ENCODE peak calls at places on chromosome 13, in five cellular contexts. H is SK-N-SH, T is H1, V is K562, B is HepG2. W is an unnamed sample.

GRCh38 chr13:61255035-61255796 is 160.4 kb downstream of the PCDH20 start:
- DNase-seq in V (no peak), B (peak), H (no peak), T (no peak), W (no peak)

GRCh38 chr13:49098771-49099512 is 121.2 kb upstream of the MLNR start:
- DNase-seq in B (no peak), T (no peak), H (peak), V (peak), W (no peak)

GRCh38 chr13:38309397-38309796 is 40.3 kb upstream of the UFM1 start:
- DNase-seq in H (no peak), V (no peak), T (no peak), B (no peak), W (no peak)

GRCh38 chr13:25267715-25268114 is 19.6 kb downstream of the MTMR6 start:
- DNase-seq in T (no peak), H (peak), B (no peak), V (no peak), W (no peak)

GRCh38 chr13:113904411-113904810 is 40.5 kb upstream of the GAS6 start:
- DNase-seq in H (no peak), V (peak), T (no peak), B (peak), W (no peak)

GRCh38 chr13:26968431-26969335 is 202.9 kb downstream of the USP12 start:
- DNase-seq in B (peak), T (no peak), H (no peak), V (no peak), W (no peak)

GRCh38 chr13:19644947-19645439 is 11.5 kb downstream of the MPHOSPH8 start:
- DNase-seq in B (no peak), H (no peak), T (no peak), V (no peak), W (no peak)

GRCh38 chr13:48038763-48039162 is 1.2 kb downstream of the NUDT15 start:
- DNase-seq in B (no peak), H (peak), T (no peak), V (no peak), W (no peak)

GRCh38 chr13:111610879-111611278 is 290.4 kb downstream of the TEX29 start:
- DNase-seq in T (no peak), B (no peak), H (no peak), V (no peak), W (no peak)

DNA sequence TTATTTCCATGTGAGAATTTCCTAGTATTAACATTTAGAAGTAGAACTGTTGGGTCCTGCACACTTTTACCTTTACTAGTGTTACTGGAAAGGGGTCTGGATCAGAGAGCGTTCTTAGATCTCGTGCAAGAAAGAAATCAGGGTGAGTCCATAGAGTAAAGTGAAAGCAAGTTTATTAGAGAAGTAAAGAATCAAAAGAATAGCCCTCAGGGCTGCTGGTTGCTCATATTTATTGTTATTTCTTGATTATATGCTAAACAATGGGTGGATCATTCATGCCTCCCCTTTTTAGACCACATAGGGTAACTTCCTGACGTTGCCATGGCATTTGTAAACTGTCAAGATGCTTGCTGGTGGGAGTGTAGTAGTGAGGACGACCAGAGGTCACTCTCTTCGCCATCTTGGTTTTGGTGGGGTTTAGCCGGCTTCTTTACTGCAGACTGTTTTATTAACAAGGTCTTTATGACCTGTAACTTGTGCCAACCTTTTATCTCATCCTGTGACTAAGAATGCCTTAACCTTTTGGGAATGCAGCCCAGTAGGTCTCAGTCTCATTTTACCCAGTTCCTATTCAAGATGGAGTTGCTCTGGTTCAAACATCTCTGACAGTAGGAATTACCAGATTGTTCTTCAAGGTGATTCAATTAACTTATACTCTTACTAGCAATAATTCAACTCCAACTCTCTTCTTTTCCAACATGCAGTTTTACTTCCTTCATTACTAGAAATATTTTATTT is 27.4 kb downstream of the NDFIP2 start:
- DNase-seq in T (no peak), V (no peak), B (no peak), H (no peak), W (no peak)
- TF ChIP-seq SIN3A in T (no peak), V (no peak), B (no peak), H (no peak), W (no peak)

GRCh38 chr13:99085846-99086148 is 107.9 kb upstream of the DOCK9 start:
- DNase-seq in B (no peak), T (no peak), V (no peak), H (no peak), W (no peak)

GRCh38 chr13:99086869-99087129 is 108.9 kb upstream of the DOCK9 start:
- DNase-seq in H (no peak), T (no peak), B (no peak), V (no peak), W (no peak)

GRCh38 chr13:99085139-99085845 is 107.4 kb upstream of the DOCK9 start:
- DNase-seq in V (peak), H (no peak), T (no peak), B (no peak), W (no peak)

GRCh38 chr13:99087130-99087953 is 109.5 kb upstream of the DOCK9 start:
- DNase-seq in T (peak), V (peak), H (peak), B (peak), W (peak)

GRCh38 chr13:99086149-99086868 is 108.4 kb upstream of the DOCK9 start:
- DNase-seq in H (peak), B (no peak), T (no peak), V (peak), W (no peak)
- TF ChIP-seq RFX5 in H (no peak), B (no peak), T (no peak), V (no peak), W (no peak)

DNA sequence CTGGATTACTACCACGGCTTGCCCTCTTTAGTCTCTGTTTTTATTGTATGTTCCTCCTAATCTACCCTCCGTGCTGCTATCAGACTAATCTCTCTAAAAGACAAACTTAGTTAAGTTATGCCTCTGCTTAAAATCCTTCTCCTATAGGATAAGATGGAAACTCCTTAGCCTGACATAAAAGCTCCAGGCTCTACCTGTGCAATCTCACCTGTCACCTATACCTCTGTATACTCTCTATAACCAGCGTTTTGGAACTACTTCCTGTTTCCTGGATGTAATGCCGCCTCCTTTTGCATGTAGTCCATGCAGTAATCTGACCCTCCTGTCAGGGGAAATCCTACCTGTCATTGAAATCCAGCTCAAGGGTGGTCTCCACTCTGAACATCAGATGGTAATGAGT is 41.2 kb downstream of the OLFM4 start:
- DNase-seq in V (no peak), T (no peak), B (no peak), H (no peak), W (no peak)
- TF ChIP-seq SIN3A in V (no peak), T (no peak), B (no peak), H (no peak), W (no peak)

GRCh38 chr13:110541526-110541920 is 20.0 kb downstream of the RAB20 start:
- DNase-seq in H (peak), T (no peak), B (no peak), V (no peak), W (no peak)

GRCh38 chr13:110540871-110541525 is 20.5 kb downstream of the RAB20 start:
- DNase-seq in T (no peak), B (no peak), H (no peak), V (no peak), W (no peak)

GRCh38 chr13:110542311-110542796 is 19.2 kb downstream of the RAB20 start:
- DNase-seq in T (no peak), V (no peak), B (no peak), H (peak), W (no peak)

GRCh38 chr13:110538632-110539031 is 22.9 kb downstream of the RAB20 start:
- DNase-seq in T (no peak), B (no peak), H (no peak), V (no peak), W (no peak)

DNA sequence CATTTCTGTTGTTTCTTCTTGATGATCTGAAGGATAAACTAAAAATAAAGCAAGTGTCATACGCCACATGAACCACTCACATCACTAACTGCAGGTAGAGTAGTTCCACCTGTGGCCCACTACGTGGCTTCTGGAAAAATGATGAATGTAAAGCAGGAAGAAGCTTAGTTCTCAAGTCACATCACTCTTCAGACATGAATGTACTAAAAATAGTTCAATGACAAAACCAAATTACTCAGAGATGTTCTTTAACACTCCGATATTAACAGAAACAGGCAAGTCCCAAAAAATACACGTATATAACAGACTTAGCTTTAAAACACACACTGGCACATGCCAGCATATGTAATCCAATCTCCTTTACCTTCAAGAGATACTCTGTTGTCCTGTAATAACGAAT is 21.6 kb downstream of the RAB20 start:
- DNase-seq in T (no peak), H (no peak), B (no peak), V (no peak), W (no peak)
- TF ChIP-seq RFX5 in T (no peak), H (no peak), B (no peak), V (no peak), W (no peak)

DNA sequence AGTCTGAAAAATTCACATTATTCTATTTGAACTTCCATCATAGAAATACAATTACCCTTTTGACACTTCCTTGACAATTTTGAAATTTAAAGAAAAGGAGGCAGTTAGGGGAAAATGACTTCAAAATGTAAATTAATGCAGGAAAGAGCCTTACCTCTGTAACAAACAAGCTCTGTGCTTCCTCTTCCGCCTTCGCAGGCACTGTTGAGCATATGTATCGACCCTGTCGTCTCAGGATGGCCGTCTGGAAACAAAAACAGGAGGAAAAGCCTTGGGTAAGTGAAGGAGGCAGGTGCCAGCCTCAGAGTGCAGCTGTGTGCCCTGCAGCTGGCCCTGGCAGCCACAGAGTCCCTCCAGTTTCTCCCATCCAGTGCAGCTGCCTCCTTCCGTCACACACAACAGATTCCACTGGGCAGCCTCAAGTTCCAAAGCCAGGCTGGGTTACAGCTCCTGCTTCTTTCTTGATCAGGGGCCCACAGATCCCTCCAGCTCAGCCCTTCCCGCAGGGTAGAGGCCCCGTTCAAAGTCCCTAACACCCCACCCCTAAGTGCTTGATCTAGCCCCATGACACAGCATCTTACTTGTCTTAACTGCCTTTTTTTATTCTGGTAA is 47.7 kb downstream of the DOCK9 start:
- DNase-seq in V (no peak), T (no peak), H (no peak), B (no peak), W (no peak)
- TF ChIP-seq SIN3A in V (no peak), T (no peak), H (no peak), B (no peak), W (no peak)

GRCh38 chr13:45807520-45808099 is 43.9 kb downstream of the SIAH3 start:
- DNase-seq in T (no peak), B (peak), H (peak), V (peak), W (peak)
- TF ChIP-seq RFX5 in T (no peak), B (no peak), H (no peak), V (no peak), W (no peak)

DNA sequence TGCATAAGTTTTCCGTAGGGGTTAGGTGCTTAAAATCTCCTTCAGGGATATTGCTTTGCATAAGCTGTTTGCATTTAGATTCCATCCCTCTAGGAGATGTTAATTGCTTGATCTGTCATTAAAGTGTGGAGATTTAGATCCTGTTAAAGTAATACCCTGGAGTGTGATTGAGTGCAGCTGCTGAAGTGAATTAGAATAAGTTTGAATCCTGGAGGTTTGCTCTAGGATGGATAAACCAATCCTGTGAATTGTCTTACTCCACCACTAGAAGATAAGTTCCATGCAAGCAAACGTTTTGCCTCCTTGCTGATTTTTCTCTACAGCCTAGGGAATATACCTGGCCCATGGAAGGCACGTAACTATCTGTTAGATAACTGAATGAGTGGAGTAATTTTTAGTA is 1487.2 kb upstream of the PRR20A start:
- DNase-seq in B (no peak), H (no peak), V (no peak), T (no peak), W (no peak)
- TF ChIP-seq SIN3A in B (no peak), H (no peak), V (no peak), T (no peak), W (no peak)

GRCh38 chr13:30974350-30974749 is 41.9 kb downstream of the TEX26 start:
- DNase-seq in B (no peak), T (no peak), H (no peak), V (no peak), W (no peak)
- TF ChIP-seq RFX5 in B (no peak), T (no peak), H (no peak), V (no peak), W (no peak)

DNA sequence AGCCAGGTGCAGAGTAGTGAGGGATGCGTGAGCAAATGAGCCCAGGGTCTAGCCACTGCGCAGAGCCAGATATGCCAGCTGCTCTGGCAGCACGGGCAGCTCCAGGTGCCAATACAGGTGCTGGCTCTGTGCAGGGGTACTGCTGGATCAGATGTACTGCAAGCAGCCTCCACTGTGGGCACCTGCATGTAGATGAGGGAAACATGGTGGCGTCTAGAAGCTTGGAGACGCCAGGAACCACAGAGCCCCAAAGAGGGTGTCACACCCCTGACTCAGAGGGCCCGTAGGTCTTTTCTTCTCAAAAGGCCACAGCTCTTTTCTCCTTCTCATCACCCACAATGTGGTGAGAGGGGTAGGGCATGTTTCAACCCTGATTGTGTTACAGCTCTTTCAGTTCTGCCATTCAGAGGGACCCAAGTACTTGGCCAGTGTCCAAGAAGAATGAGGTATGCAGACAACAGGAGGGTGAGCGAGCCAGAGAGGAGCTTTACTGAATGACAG is 244.4 kb upstream of the SLITRK1 start:
- DNase-seq in H (no peak), T (no peak), V (no peak), B (no peak), W (peak)
- TF ChIP-seq SIN3A in H (no peak), T (no peak), V (no peak), B (no peak), W (no peak)

W was measured in GM12878.